ENCODE peak calls at places on chromosomes 7 and 10, in six cellular contexts. Y is body of pancreas, N is adipocyte, H is Peyer's patch, X is esophagus squamous epithelium, Q is cardiac muscle cell. E is an unnamed sample.
A peak's percentile ranks its signal among the peaks of the same experiment; 100 is the strongest.

GRCh38 chr7:135167360-135167759 is 3.1 kb downstream of the CYREN start:
- DNase-seq in X (no peak), Y (no peak), H (no peak), Q (no peak), N (no peak), E (no peak)

GRCh38 chr7:105703207-105703930 is 122.1 kb upstream of the EFCAB10 start:
- DNase-seq in X (no peak), H (no peak), Q (no peak), N (no peak), Y (no peak), E (no peak)

GRCh38 chr7:99380823-99381663 is 6.5 kb downstream of the ARPC1B start:
- DNase-seq in Q (peak; percentile 25), N (no peak), X (peak; percentile 55), H (peak; percentile 89), Y (peak; percentile 21), E (peak; percentile 95)

GRCh38 chr10:2888403-2889004 is 178.8 kb upstream of the PFKP start:
- DNase-seq in Q (no peak), X (no peak), N (no peak), H (no peak), Y (no peak), E (no peak)

GRCh38 chr7:31083205-31083801 is 31.2 kb downstream of the ADCYAP1R1 start:
- DNase-seq in X (no peak), N (no peak), Q (no peak), H (no peak), Y (no peak), E (no peak)

GRCh38 chr7:143988986-143989745 is 11.0 kb upstream of the OR6B1 start:
- DNase-seq in X (no peak), N (peak; percentile 68), Q (peak; percentile 69), H (no peak), Y (no peak), E (no peak)

GRCh38 chr7:75772081-75773077 is at the start of gene CCL26:
- DNase-seq in Q (peak; percentile 79), Y (peak; percentile 33), N (peak; percentile 59), H (no peak), X (no peak), E (no peak)

GRCh38 chr7:118858651-118859149 is 634.2 kb downstream of the ANKRD7 start:
- DNase-seq in Q (no peak), H (no peak), X (no peak), N (no peak), Y (peak; percentile 7), E (no peak)

GRCh38 chr10:8978100-8978499 is 923.6 kb downstream of the GATA3 start:
- DNase-seq in N (no peak), X (no peak), H (no peak), Q (no peak), Y (no peak), E (no peak)

GRCh38 chr7:88664630-88665233 is 94.8 kb upstream of the ZNF804B start:
- DNase-seq in N (no peak), Q (peak; percentile 14), Y (no peak), X (no peak), H (no peak), E (no peak)

GRCh38 chr10:30583778-30584415 is 45.7 kb downstream of the LYZL2 start:
- DNase-seq in X (no peak), N (peak; percentile 85), H (peak; percentile 45), Q (peak; percentile 89), Y (peak; percentile 77), E (no peak)

GRCh38 chr7:92709912-92710311 is 119.7 kb upstream of the FAM133B start:
- DNase-seq in Y (no peak), X (no peak), N (no peak), Q (no peak), H (no peak), E (no peak)

GRCh38 chr7:68529221-68529620 is 1069.1 kb upstream of the AUTS2 start:
- DNase-seq in N (no peak), X (no peak), Q (peak; percentile 7), Y (no peak), H (no peak), E (no peak)

GRCh38 chr7:12458520-12459131 is 55.0 kb upstream of the VWDE start:
- DNase-seq in Y (no peak), X (no peak), Q (peak; percentile 58), H (no peak), N (peak; percentile 82), E (peak; percentile 20)

GRCh38 chr7:80705164-80705781 is 66.8 kb downstream of the CD36 start:
- DNase-seq in Y (no peak), H (no peak), N (no peak), X (no peak), Q (no peak), E (no peak)

GRCh38 chr7:157176771-157177170 is 38.0 kb downstream of the UBE3C start:
- DNase-seq in X (no peak), N (no peak), Y (no peak), H (no peak), Q (no peak), E (no peak)

DNA sequence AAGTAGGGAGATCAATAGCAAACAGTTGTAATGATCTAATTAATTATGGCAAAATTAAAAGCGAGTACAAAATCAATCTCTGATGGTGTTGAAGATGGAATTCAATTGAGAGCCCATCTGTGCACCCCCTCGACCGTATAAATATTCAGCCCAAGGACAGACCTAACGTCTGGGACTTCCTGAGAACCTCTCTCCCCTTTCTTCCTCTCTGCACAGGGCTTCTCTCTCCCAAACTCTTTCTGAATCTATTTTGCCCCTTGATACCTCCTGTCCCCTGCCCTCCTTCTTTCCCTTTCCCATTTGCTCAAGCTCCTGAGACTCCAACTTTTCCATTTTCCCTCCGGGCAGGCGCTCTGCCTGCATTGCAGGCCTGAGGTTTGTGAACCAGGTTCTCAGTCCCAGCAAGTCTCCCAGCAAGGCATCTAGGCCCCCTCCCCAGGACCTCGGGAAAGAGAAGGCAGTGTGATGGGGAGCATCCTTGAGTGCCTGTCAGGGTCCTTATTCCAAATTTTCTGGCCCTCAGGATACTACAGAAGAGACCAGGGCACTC is 8.5 kb upstream of the PAX2 start:
- DNase-seq in N (no peak), Q (no peak), Y (no peak), H (no peak), X (no peak), E (no peak)
- H3K4me3 ChIP-seq in N (no peak overlapping the region), Q (no peak overlapping the region), Y (no peak overlapping the region), H (no peak overlapping the region), X (no peak overlapping the region), E (no peak overlapping the region)

GRCh38 chr10:112959207-112959838 is 9.3 kb downstream of the TCF7L2 start:
- DNase-seq in N (peak; percentile 65), X (no peak), Y (no peak), H (no peak), Q (peak; percentile 65), E (no peak)
- H3K4me1 ChIP-seq in N (peaks cover 82% of the 10 kb centered on the region), X (no peaks in the 10 kb centered on the region), Y (peaks cover 38% of the 10 kb centered on the region), H (no peaks in the 10 kb centered on the region), Q (peaks cover 82% of the 10 kb centered on the region), E (no peaks in the 10 kb centered on the region)

DNA sequence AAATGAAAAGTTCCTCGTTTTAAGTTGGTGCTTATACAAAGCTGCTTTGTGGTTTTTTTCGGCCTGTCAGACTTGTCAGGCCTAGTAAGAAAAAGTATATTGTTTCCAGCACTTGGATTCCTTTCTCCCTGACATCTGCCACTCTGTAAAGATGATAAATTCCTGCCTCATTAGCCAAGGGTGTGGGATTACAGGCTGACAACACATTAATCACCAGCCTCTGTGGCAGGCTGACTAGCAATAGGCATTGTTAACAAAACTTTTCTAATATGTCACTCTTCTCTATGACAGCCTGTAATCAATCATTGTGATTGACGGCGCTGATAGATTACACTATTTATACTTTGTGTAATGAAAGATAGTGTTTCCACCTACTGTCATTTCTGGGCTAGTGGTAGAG is 682.5 kb downstream of the LRMDA start:
- DNase-seq in X (no peak), H (no peak), Y (no peak), Q (peak; percentile 17), N (no peak), E (no peak)
- H3K4me3 ChIP-seq in X (no peak overlapping the region), H (no peak overlapping the region), Y (no peak overlapping the region), Q (no peak overlapping the region), N (no peak overlapping the region), E (no peak overlapping the region)

GRCh38 chr10:42640610-42641229 is 2.4 kb upstream of the ZNF33B start:
- DNase-seq in X (no peak), Q (no peak), H (no peak), N (no peak), Y (peak; percentile 76), E (no peak)
- H3K4me1 ChIP-seq in X (no peaks in the 10 kb centered on the region), Q (no peaks in the 10 kb centered on the region), H (no peaks in the 10 kb centered on the region), N (peaks cover 4% of the 10 kb centered on the region), Y (peaks cover 56% of the 10 kb centered on the region), E (peaks cover 25% of the 10 kb centered on the region)

DNA sequence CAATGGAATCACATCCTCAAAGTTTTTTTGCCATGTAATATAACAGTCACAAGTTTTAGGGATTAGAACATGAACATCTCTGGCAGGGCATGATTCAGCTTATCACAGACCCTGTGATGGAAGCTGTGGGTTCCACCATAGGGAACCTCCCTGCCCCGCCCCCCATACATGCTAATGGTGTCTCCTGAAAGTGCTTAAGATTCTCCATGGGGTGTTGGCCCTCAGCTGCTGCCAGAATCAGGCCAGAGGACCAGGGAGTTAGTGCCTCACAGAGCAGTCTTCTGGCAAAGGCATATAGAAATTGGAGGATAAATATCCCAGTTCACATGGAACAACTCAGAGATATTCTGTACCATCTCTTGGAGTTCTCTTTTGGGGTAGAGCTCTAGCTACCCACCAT is 119.4 kb downstream of the RAB11FIP2 start:
- DNase-seq in Y (no peak), N (no peak), X (no peak), Q (no peak), H (no peak), E (no peak)
- H3K4me3 ChIP-seq in Y (no peak overlapping the region), N (no peak overlapping the region), X (no peak overlapping the region), Q (no peak overlapping the region), H (no peak overlapping the region), E (no peak overlapping the region)

DNA sequence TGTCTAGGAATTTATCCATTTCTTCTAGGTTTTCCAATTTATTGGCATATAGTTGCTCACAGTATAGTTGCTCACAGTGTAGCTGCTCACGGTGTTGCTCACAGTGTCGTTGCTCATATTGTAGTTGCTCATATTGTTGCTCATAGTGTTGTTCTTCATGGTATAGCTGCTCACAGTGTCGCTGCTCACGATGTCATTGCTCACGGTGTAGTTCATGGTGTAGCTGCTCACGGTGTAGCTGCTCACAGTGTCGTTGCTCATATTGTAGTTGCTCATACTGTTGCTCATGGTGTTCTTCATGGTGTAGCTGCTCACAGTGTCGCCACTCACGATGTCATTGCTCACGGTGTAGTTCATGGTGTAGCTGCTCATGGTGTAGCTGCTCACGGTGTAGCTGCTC is 7.7 kb upstream of the PRKAR1B start:
- DNase-seq in X (no peak), Q (no peak), Y (no peak), N (no peak), H (no peak), E (no peak)
- H3K4me1 ChIP-seq in X (no peaks in the 10 kb centered on the region), Q (peaks cover 28% of the 10 kb centered on the region), Y (peaks cover 11% of the 10 kb centered on the region), N (no peaks in the 10 kb centered on the region), H (no peaks in the 10 kb centered on the region), E (no peaks in the 10 kb centered on the region)